ENCODE peak calls at places on chromosomes 1 and 21, in four cellular contexts. D is IMR-90, L is K562, B is endothelial cell of umbilical vein. P is an unnamed sample. For H3K9me1, the result is how much of the 10 kb centered on the place peaks cover.

GRCh38 chr1:243474384-243474851 is 218.6 kb downstream of the SDCCAG8 start:
- DNase-seq in B (no peak), D (no peak), L (no peak), P (no peak)

GRCh38 chr1:1356796-1357401 is 1.5 kb downstream of the MXRA8 start:
- DNase-seq in B (no peak), D (no peak), L (no peak), P (no peak)

GRCh38 chr1:212628056-212628455 is 19.5 kb downstream of the ATF3 start:
- DNase-seq in L (no peak), D (no peak), B (no peak), P (no peak)

GRCh38 chr1:11784256-11784992 is 21.3 kb downstream of the MTHFR start:
- DNase-seq in B (no peak), L (no peak), D (no peak), P (no peak)

GRCh38 chr1:211741799-211742198 is 66.4 kb upstream of the NEK2 start:
- DNase-seq in D (no peak), B (no peak), L (no peak), P (no peak)

GRCh38 chr21:31372176-31372765 is 28.2 kb upstream of the TIAM1 start:
- DNase-seq in D (no peak), L (no peak), B (no peak), P (no peak)

GRCh38 chr1:155504207-155504606 is 58.4 kb downstream of the ASH1L start:
- DNase-seq in D (peak), B (peak), L (peak), P (no peak)

GRCh38 chr1:243411472-243411871 is 155.6 kb downstream of the SDCCAG8 start:
- DNase-seq in B (no peak), L (no peak), D (no peak), P (no peak)

GRCh38 chr21:38424333-38424732 is 73.9 kb downstream of the ERG start:
- DNase-seq in L (no peak), D (no peak), B (no peak), P (no peak)

GRCh38 chr1:203306089-203306969 is 1.0 kb downstream of the BTG2 start:
- DNase-seq in D (peak), L (peak), B (peak), P (peak)

GRCh38 chr1:229341811-229342304 is 989 bp downstream of the CCSAP start:
- DNase-seq in L (no peak), D (peak), B (no peak), P (no peak)

GRCh38 chr1:108643492-108644333 is 17.2 kb downstream of the HENMT1 start:
- DNase-seq in D (peak), B (peak), L (peak), P (peak)

DNA sequence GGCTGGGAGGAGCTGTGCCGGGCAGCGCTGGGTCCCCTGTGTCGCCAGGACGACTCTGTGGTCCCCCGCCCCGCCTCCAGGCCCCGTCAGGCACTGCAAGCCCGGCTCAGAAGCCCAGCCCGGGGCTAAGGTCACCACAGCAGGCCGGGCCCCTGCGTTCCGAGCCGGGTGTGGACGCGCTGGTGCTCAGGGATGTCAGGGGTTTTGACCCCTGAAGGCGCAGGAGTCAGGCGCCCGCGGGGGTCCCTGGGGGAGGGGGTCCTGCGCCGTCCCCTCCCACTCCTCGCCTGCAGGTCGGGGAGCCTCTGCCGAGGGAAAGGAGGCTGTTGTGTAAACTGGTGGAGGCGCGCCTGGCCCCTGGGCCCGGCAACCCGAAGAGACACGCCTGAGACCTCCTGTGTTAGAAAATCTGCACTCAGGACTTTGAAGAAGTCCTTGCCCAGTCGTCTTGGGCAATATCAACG is 23.7 kb upstream of the TMEM54 start:
- DNase-seq in B (no peak), L (peak), D (no peak), P (no peak)
- H3K9me1 ChIP-seq in B (under half), L (under half), D (under half), P (under half)

GRCh38 chr1:55277377-55278130 is 62.4 kb upstream of the USP24 start:
- DNase-seq in B (peak), L (peak), D (peak), P (peak)
- H3K9me1 ChIP-seq in B (under half), L (under half), D (under half), P (under half)

GRCh38 chr1:41009466-41009865 is 12.1 kb downstream of the SLFNL1 start:
- DNase-seq in D (no peak), B (no peak), L (no peak), P (no peak)

GRCh38 chr1:41003640-41004220 is 17.8 kb downstream of the SLFNL1 start:
- DNase-seq in B (peak), L (peak), D (peak), P (peak)

GRCh38 chr1:41005876-41006275 is 15.6 kb downstream of the SLFNL1 start:
- DNase-seq in D (no peak), B (no peak), L (no peak), P (no peak)

GRCh38 chr1:41003127-41003639 is 18.3 kb downstream of the SLFNL1 start:
- DNase-seq in D (no peak), B (no peak), L (no peak), P (no peak)

GRCh38 chr1:41006942-41007865 is 14.3 kb downstream of the SLFNL1 start:
- DNase-seq in L (no peak), D (peak), B (no peak), P (peak)
- H3K9me1 ChIP-seq in L (under half), D (under half), B (under half), P (under half)

GRCh38 chr21:45330075-45330781 is 42.5 kb upstream of the POFUT2 start:
- DNase-seq in L (no peak), B (no peak), D (peak), P (no peak)
- H3K9me1 ChIP-seq in L (under half), B (under half), D (under half), P (under half)

DNA sequence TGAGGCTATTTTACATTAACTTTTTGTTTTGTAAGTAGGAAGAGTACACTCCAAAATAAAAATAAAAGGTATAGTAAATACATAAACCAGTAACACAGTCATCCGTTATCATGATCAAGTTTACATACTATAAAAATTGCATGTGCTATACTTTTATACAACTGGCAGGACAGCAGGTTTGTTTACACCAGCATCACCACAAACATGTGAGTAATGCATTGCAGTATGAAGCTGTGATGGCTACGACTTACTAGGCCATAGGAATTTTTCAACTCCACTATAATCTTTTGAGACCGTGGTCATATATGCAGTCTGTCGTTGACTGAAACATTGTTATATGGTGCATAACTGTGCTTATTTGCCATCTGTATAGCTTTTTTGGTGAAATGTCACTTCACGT is 106.2 kb downstream of the CENPF start:
- DNase-seq in B (no peak), D (peak), L (no peak), P (no peak)
- H3K9me1 ChIP-seq in B (under half), D (under half), L (under half), P (under half)

GRCh38 chr1:218462591-218462990 is 117.5 kb downstream of the TGFB2 start:
- DNase-seq in B (peak), L (no peak), D (no peak), P (no peak)
- H3K9me1 ChIP-seq in B (under half), L (under half), D (under half), P (under half)